ENCODE peak calls at places on chromosomes 13 and 19, in five cellular contexts. One of them, this sample, is unnamed. For H3K27me3, the result is how much of the 10 kb centered on the place peaks cover.

GRCh38 chr13:24746618-24747247 is 17.2 kb upstream of the RNF17 start:
- DNase-seq in suprapubic skin: no peak
- DNase-seq in lower lobe of right lung: no peak
- DNase-seq in HCT116: no peak
- DNase-seq in tibial artery: no peak
- DNase-seq in this sample: no peak

GRCh38 chr19:48636859-48637448 is at the start of gene DBP:
- DNase-seq in suprapubic skin: no peak
- DNase-seq in lower lobe of right lung: peak
- DNase-seq in HCT116: no peak
- DNase-seq in tibial artery: peak
- DNase-seq in this sample: no peak

GRCh38 chr19:51727349-51727880 is 3.6 kb upstream of the HAS1 start:
- DNase-seq in suprapubic skin: no peak
- DNase-seq in lower lobe of right lung: no peak
- DNase-seq in HCT116: no peak
- DNase-seq in tibial artery: no peak
- DNase-seq in this sample: no peak

GRCh38 chr13:33782631-33783030 is 35.3 kb upstream of the RFC3 start:
- DNase-seq in suprapubic skin: no peak
- DNase-seq in lower lobe of right lung: no peak
- DNase-seq in HCT116: no peak
- DNase-seq in tibial artery: no peak
- DNase-seq in this sample: no peak

GRCh38 chr13:32278456-32278855 is 36.7 kb downstream of the ZAR1L start:
- DNase-seq in suprapubic skin: no peak
- DNase-seq in lower lobe of right lung: no peak
- DNase-seq in HCT116: no peak
- DNase-seq in tibial artery: no peak
- DNase-seq in this sample: no peak

GRCh38 chr19:49930483-49931011 is 1.2 kb upstream of the NUP62 start:
- DNase-seq in suprapubic skin: no peak
- DNase-seq in lower lobe of right lung: no peak
- DNase-seq in HCT116: peak
- DNase-seq in tibial artery: no peak
- DNase-seq in this sample: peak

GRCh38 chr13:41034862-41035261 is 15.7 kb upstream of the ELF1 start:
- DNase-seq in suprapubic skin: no peak
- DNase-seq in lower lobe of right lung: no peak
- DNase-seq in HCT116: no peak
- DNase-seq in tibial artery: no peak
- DNase-seq in this sample: no peak

GRCh38 chr19:18763674-18764590 is 27.2 kb downstream of the COMP start:
- DNase-seq in suprapubic skin: no peak
- DNase-seq in lower lobe of right lung: peak
- DNase-seq in HCT116: no peak
- DNase-seq in tibial artery: no peak
- DNase-seq in this sample: peak

GRCh38 chr19:36169084-36169760 is 17.0 kb upstream of the COX7A1 start:
- DNase-seq in suprapubic skin: no peak
- DNase-seq in lower lobe of right lung: no peak
- DNase-seq in HCT116: no peak
- DNase-seq in tibial artery: peak
- DNase-seq in this sample: no peak

GRCh38 chr19:16340092-16340491 is 15.5 kb downstream of the KLF2 start:
- DNase-seq in suprapubic skin: no peak
- DNase-seq in lower lobe of right lung: no peak
- DNase-seq in HCT116: no peak
- DNase-seq in tibial artery: no peak
- DNase-seq in this sample: no peak

GRCh38 chr13:112112534-112113276 is 45.8 kb downstream of the SOX1 start:
- DNase-seq in suprapubic skin: peak
- DNase-seq in lower lobe of right lung: no peak
- DNase-seq in HCT116: no peak
- DNase-seq in tibial artery: no peak
- DNase-seq in this sample: no peak

GRCh38 chr13:87122551-87122950 is 548.6 kb upstream of the SLITRK5 start:
- DNase-seq in suprapubic skin: no peak
- DNase-seq in lower lobe of right lung: no peak
- DNase-seq in HCT116: no peak
- DNase-seq in tibial artery: no peak
- DNase-seq in this sample: peak

GRCh38 chr13:22062478-22063205 is 391.8 kb downstream of the FGF9 start:
- DNase-seq in suprapubic skin: no peak
- DNase-seq in lower lobe of right lung: no peak
- DNase-seq in HCT116: no peak
- DNase-seq in tibial artery: no peak
- DNase-seq in this sample: no peak

GRCh38 chr19:2479556-2480194 is 3.7 kb downstream of the GADD45B start:
- DNase-seq in suprapubic skin: no peak
- DNase-seq in lower lobe of right lung: peak
- DNase-seq in HCT116: no peak
- DNase-seq in tibial artery: no peak
- DNase-seq in this sample: no peak

GRCh38 chr19:51256053-51256682 is 5.3 kb downstream of the SIGLECL1 start:
- DNase-seq in suprapubic skin: no peak
- DNase-seq in lower lobe of right lung: no peak
- DNase-seq in HCT116: no peak
- DNase-seq in tibial artery: no peak
- DNase-seq in this sample: no peak

GRCh38 chr13:113654591-113655357 is 3.2 kb downstream of the ATP4B start:
- DNase-seq in suprapubic skin: peak
- DNase-seq in lower lobe of right lung: peak
- DNase-seq in HCT116: no peak
- DNase-seq in tibial artery: no peak
- DNase-seq in this sample: no peak

GRCh38 chr13:23433171-23434153 is at the start of gene SACS:
- DNase-seq in suprapubic skin: no peak
- DNase-seq in lower lobe of right lung: no peak
- DNase-seq in HCT116: no peak
- DNase-seq in tibial artery: no peak
- DNase-seq in this sample: no peak

GRCh38 chr13:103859952-103860351 is 793.7 kb upstream of the SLC10A2 start:
- DNase-seq in suprapubic skin: no peak
- DNase-seq in lower lobe of right lung: no peak
- DNase-seq in HCT116: no peak
- DNase-seq in tibial artery: no peak
- DNase-seq in this sample: no peak

GRCh38 chr19:32563761-32564160 is 17.2 kb upstream of the PDCD5 start:
- DNase-seq in suprapubic skin: no peak
- DNase-seq in lower lobe of right lung: no peak
- DNase-seq in HCT116: no peak
- DNase-seq in tibial artery: no peak
- DNase-seq in this sample: no peak

GRCh38 chr13:43786766-43787517 is at the start of gene ENOX1:
- DNase-seq in suprapubic skin: peak
- DNase-seq in lower lobe of right lung: peak
- DNase-seq in HCT116: peak
- DNase-seq in tibial artery: peak
- DNase-seq in this sample: no peak

GRCh38 chr19:14118165-14119051 is 846 bp upstream of the PRKACA start:
- DNase-seq in suprapubic skin: peak
- DNase-seq in lower lobe of right lung: peak
- DNase-seq in HCT116: no peak
- DNase-seq in tibial artery: peak
- DNase-seq in this sample: peak

GRCh38 chr19:14115761-14116160 is 1.8 kb downstream of the PRKACA start:
- DNase-seq in suprapubic skin: no peak
- DNase-seq in lower lobe of right lung: no peak
- DNase-seq in HCT116: no peak
- DNase-seq in tibial artery: no peak
- DNase-seq in this sample: no peak

GRCh38 chr19:14117668-14118164 is at the start of gene PRKACA:
- DNase-seq in suprapubic skin: peak
- DNase-seq in lower lobe of right lung: peak
- DNase-seq in HCT116: peak
- DNase-seq in tibial artery: peak
- DNase-seq in this sample: peak

GRCh38 chr19:14116525-14116917 is 1.0 kb downstream of the PRKACA start:
- DNase-seq in suprapubic skin: no peak
- DNase-seq in lower lobe of right lung: no peak
- DNase-seq in HCT116: no peak
- DNase-seq in tibial artery: no peak
- DNase-seq in this sample: no peak

DNA sequence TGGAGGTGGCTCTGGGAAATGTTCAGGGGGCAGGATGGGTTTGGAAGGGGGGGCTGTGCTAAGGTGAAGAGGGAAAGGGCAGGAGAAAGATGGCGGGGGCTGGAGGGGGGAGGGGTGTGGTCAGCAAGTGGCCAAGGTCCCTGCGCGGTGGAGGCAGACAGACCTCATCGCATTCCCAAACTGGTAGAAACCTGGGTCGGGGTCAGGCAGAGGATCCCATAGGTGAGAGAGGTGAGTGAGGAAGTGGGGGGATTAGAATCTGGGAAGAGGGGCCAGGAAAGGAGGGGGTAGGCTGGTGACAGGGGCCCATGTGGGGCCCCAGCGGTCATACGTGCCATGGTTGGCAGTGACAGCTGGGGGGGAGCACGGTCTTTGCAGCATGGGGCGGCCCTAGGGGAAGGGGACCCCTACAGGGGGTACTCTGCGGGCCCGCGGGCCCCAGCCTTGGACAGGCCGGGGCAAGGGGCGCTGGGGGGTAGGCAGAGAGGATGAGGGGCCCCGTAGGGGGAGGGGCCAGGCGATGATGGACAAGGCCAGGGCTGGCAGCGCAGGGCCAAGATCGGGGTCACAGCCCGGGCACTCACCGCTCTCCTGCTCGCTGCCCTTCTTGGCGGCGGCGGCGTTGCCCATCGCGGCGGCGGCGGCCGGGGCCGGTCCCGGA is 514 bp downstream of the PRKACA start:
- DNase-seq in suprapubic skin: no peak
- DNase-seq in lower lobe of right lung: peak
- DNase-seq in HCT116: no peak
- DNase-seq in tibial artery: peak
- DNase-seq in this sample: no peak
- TF ChIP-seq CTCF in suprapubic skin: no peak
- TF ChIP-seq CTCF in lower lobe of right lung: no peak
- TF ChIP-seq CTCF in HCT116: no peak
- TF ChIP-seq CTCF in tibial artery: no peak
- TF ChIP-seq CTCF in this sample: no peak

GRCh38 chr19:38162094-38162493 is 61.9 kb downstream of the DPF1 start:
- DNase-seq in suprapubic skin: no peak
- DNase-seq in lower lobe of right lung: no peak
- DNase-seq in HCT116: no peak
- DNase-seq in tibial artery: no peak
- DNase-seq in this sample: peak

GRCh38 chr19:38162632-38163031 is 61.4 kb downstream of the DPF1 start:
- DNase-seq in suprapubic skin: no peak
- DNase-seq in lower lobe of right lung: no peak
- DNase-seq in HCT116: no peak
- DNase-seq in tibial artery: no peak
- DNase-seq in this sample: no peak

GRCh38 chr19:38163419-38164290 is 60.4 kb downstream of the DPF1 start:
- DNase-seq in suprapubic skin: no peak
- DNase-seq in lower lobe of right lung: no peak
- DNase-seq in HCT116: no peak
- DNase-seq in tibial artery: no peak
- DNase-seq in this sample: no peak

GRCh38 chr19:38164526-38164925 is 59.5 kb downstream of the DPF1 start:
- DNase-seq in suprapubic skin: no peak
- DNase-seq in lower lobe of right lung: no peak
- DNase-seq in HCT116: no peak
- DNase-seq in tibial artery: no peak
- DNase-seq in this sample: no peak

DNA sequence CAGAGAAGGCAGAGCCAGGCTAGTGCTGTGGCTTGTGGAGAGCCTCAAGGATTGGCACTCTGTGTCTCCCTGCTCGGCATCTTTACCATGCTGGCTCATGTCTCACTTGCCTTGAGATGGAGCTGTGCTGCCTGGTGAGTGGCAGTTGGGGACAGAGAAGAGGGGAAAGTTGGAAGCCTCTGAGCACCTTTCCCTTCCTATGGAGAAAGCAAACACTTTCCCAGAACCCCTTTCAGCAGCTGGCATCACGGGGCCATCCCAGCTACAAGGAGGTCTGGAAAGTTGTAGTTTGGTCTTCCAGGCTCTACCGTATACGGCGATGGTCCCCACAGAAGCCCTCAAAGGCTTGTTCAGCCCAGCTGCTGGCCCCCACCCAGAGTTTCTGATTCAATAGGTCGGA is 58.7 kb downstream of the DPF1 start:
- DNase-seq in suprapubic skin: no peak
- DNase-seq in lower lobe of right lung: no peak
- DNase-seq in HCT116: no peak
- DNase-seq in tibial artery: no peak
- DNase-seq in this sample: no peak
- H3K27ac ChIP-seq in suprapubic skin: no peak
- H3K27ac ChIP-seq in lower lobe of right lung: no peak
- H3K27ac ChIP-seq in HCT116: no peak
- H3K27ac ChIP-seq in tibial artery: no peak
- H3K27ac ChIP-seq in this sample: no peak

GRCh38 chr13:70703755-70704154 is 595.5 kb upstream of the KLHL1 start:
- DNase-seq in suprapubic skin: no peak
- DNase-seq in lower lobe of right lung: no peak
- DNase-seq in HCT116: no peak
- DNase-seq in tibial artery: no peak
- DNase-seq in this sample: no peak

DNA sequence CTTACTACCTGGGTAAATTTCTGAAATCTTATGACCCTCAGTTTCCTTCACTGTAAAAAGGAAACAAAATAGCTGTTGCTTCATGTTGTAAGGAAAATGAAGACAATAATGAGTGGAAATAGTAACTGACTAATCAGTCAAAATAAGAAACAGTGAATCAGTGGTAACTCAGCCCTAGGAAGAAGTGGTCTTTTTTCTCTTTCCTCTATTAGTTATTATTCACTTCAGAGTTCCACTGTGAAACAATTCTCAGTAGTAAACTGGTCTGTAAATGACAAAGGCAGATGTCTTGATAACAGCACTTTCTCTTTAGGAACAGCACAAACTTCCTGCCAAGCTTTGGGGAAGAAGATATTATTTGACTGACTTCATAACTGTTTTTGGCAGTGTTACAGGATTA is 600.5 kb upstream of the KLHL1 start:
- DNase-seq in suprapubic skin: no peak
- DNase-seq in lower lobe of right lung: no peak
- DNase-seq in HCT116: no peak
- DNase-seq in tibial artery: no peak
- DNase-seq in this sample: no peak
- H3K27me3 ChIP-seq in suprapubic skin: under half
- H3K27me3 ChIP-seq in lower lobe of right lung: under half
- H3K27me3 ChIP-seq in HCT116: under half
- H3K27me3 ChIP-seq in tibial artery: under half
- H3K27me3 ChIP-seq in this sample: under half

GRCh38 chr19:313988-314815 is 23.0 kb upstream of the PLPP2 start:
- DNase-seq in suprapubic skin: no peak
- DNase-seq in lower lobe of right lung: no peak
- DNase-seq in HCT116: no peak
- DNase-seq in tibial artery: no peak
- DNase-seq in this sample: no peak

GRCh38 chr19:318509-318774 is 26.2 kb downstream of the MIER2 start:
- DNase-seq in suprapubic skin: no peak
- DNase-seq in lower lobe of right lung: no peak
- DNase-seq in HCT116: no peak
- DNase-seq in tibial artery: no peak
- DNase-seq in this sample: no peak

GRCh38 chr19:313169-313987 is 22.2 kb upstream of the PLPP2 start:
- DNase-seq in suprapubic skin: no peak
- DNase-seq in lower lobe of right lung: no peak
- DNase-seq in HCT116: no peak
- DNase-seq in tibial artery: no peak
- DNase-seq in this sample: no peak

GRCh38 chr19:315811-316210 is 24.6 kb upstream of the PLPP2 start:
- DNase-seq in suprapubic skin: no peak
- DNase-seq in lower lobe of right lung: no peak
- DNase-seq in HCT116: no peak
- DNase-seq in tibial artery: no peak
- DNase-seq in this sample: no peak

GRCh38 chr19:317710-318508 is 26.7 kb downstream of the MIER2 start:
- DNase-seq in suprapubic skin: no peak
- DNase-seq in lower lobe of right lung: no peak
- DNase-seq in HCT116: no peak
- DNase-seq in tibial artery: no peak
- DNase-seq in this sample: no peak
- TF ChIP-seq CTCF in suprapubic skin: no peak
- TF ChIP-seq CTCF in lower lobe of right lung: no peak
- TF ChIP-seq CTCF in HCT116: no peak
- TF ChIP-seq CTCF in tibial artery: no peak
- TF ChIP-seq CTCF in this sample: no peak